ENCODE peak calls at places on chromosomes 2 and 18, in five cellular contexts. O, D, E, A and J are unnamed samples.

GRCh38 chr18:80046961-80047541 is 12.8 kb downstream of the RBFA start:
- DNase-seq in O (no peak), D (no peak), E (no peak), A (no peak), J (no peak)

GRCh38 chr2:18677280-18677679 is 87.9 kb upstream of the NT5C1B start:
- DNase-seq in O (no peak), D (no peak), E (no peak), A (no peak), J (no peak)

GRCh38 chr2:186950694-186951093 is 101.7 kb upstream of the ZSWIM2 start:
- DNase-seq in O (no peak), D (no peak), E (no peak), A (no peak), J (no peak)

GRCh38 chr2:148675708-148676107 is 31.2 kb downstream of the EPC2 start:
- DNase-seq in O (no peak), D (peak), E (peak), A (no peak), J (no peak)

GRCh38 chr2:104332733-104333132 is 521.2 kb upstream of the POU3F3 start:
- DNase-seq in O (no peak), D (no peak), E (no peak), A (no peak), J (peak)

GRCh38 chr18:79402209-79402576 is 6.5 kb downstream of the NFATC1 start:
- DNase-seq in O (no peak), D (no peak), E (no peak), A (no peak), J (no peak)

GRCh38 chr2:624096-624495 is 53.1 kb downstream of the TMEM18 start:
- DNase-seq in O (no peak), D (no peak), E (no peak), A (no peak), J (no peak)

GRCh38 chr2:98459776-98460175 is 15.1 kb downstream of the INPP4A start:
- DNase-seq in O (no peak), D (no peak), E (no peak), A (no peak), J (no peak)

GRCh38 chr18:70195852-70196434 is 9.5 kb downstream of the RTTN start:
- DNase-seq in O (no peak), D (peak), E (peak), A (no peak), J (peak)

GRCh38 chr2:64133828-64134227 is 10.4 kb downstream of the PELI1 start:
- DNase-seq in O (no peak), D (peak), E (no peak), A (no peak), J (no peak)

GRCh38 chr18:63317982-63318881 is 1.3 kb downstream of the BCL2 start:
- DNase-seq in O (no peak), D (no peak), E (no peak), A (peak), J (no peak)

GRCh38 chr2:171723724-171724683 is 36.7 kb downstream of the DYNC1I2 start:
- DNase-seq in O (no peak), D (peak), E (peak), A (no peak), J (no peak)

GRCh38 chr2:158973511-158973956 is 5.1 kb downstream of the TANC1 start:
- DNase-seq in O (no peak), D (peak), E (peak), A (no peak), J (no peak)

GRCh38 chr18:79519751-79520472 is 124.2 kb downstream of the NFATC1 start:
- DNase-seq in O (no peak), D (peak), E (peak), A (no peak), J (no peak)

GRCh38 chr2:60410458-60411146 is 142.9 kb downstream of the BCL11A start:
- DNase-seq in O (no peak), D (no peak), E (no peak), A (no peak), J (no peak)

GRCh38 chr2:156852681-156853080 is 404.8 kb upstream of the GALNT5 start:
- DNase-seq in O (no peak), D (no peak), E (no peak), A (no peak), J (no peak)

GRCh38 chr2:53407363-53408080 is 360.1 kb upstream of the CHAC2 start:
- DNase-seq in O (no peak), D (no peak), E (no peak), A (no peak), J (no peak)

DNA sequence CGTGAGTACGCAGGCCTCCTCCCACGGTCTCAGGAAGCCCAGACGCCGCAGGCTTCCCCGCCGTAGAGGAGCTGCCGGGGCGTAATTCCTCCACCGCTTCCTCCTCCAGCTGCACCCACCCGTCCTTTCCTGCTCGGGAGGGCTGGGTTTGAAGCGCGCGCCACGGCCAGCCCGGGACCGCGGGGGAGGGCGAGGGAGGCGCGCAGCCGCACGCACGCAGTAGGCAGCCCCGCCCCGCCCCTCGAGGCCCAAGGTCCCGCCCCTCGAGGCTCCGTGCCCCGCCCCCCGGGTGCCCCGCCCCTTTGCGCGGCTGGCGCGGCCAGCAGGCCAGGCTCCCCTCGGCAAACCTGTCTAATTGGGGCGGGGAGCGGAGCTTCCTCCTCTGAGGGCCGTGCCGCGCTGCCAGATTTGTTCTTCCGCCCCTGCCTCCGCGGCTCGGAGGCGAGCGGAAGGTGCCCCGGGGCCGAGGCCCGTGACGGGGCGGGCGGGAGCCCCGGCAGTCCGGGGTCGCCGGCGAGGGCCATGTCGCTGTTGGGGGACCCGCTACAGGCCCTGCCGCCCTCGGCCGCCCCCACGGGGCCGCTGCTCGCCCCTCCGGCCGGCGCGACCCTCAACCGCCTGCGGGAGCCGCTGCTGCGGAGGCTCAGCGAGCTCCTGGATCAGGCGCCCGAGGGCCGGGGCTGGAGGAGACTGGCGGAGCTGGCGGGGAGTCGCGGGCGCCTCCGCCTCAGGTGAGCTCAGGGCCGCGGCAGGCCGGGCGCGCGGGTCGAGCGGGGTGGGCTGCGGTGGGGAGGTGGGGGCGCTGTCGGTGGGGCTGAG is at the start of gene MALT1:
- DNase-seq in O (no peak), D (peak), E (peak), A (peak), J (peak)
- TF ChIP-seq CTCF in O (no peak), D (no peak), E (no peak), A (no peak), J (no peak)

GRCh38 chr2:119408221-119408619 is 23.4 kb upstream of the TMEM37 start:
- DNase-seq in O (no peak), D (no peak), E (no peak), A (peak), J (no peak)
- H3K4me3 ChIP-seq in O (no peak), D (no peak), E (no peak), A (no peak), J (no peak)

GRCh38 chr2:181430406-181431199 is 26.6 kb upstream of the ITGA4 start:
- DNase-seq in O (no peak), D (peak), E (peak), A (no peak), J (no peak)
- TF ChIP-seq CTCF in O (peak), D (peak), E (peak), A (no peak), J (peak)

DNA sequence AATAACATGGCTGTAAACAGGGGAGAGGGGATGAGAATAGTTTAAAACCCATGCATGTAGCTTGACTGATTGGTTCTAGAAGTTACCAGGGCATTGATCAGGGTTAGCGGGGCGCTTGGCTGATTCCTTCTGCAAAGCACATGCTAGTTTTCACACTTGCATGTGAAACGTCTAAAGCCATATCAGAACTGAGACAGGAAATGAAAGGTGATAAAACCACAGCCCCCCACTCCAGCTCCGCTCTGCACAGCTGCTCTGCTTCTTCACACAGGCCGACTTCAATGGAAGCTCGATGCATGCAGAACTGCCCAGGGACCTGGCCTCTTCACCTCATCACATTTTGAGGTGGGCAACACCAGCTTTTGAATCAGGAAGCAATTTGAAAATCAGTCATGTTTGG is 31.4 kb downstream of the HRH4 start:
- DNase-seq in O (no peak), D (no peak), E (no peak), A (no peak), J (no peak)
- H3K4me3 ChIP-seq in O (no peak), D (no peak), E (no peak), A (no peak), J (no peak)

GRCh38 chr2:165563468-165564225 is 94.1 kb downstream of the CSRNP3 start:
- DNase-seq in O (no peak), D (no peak), E (no peak), A (no peak), J (no peak)
- TF ChIP-seq CTCF in O (no peak), D (peak), E (peak), A (no peak), J (no peak)

DNA sequence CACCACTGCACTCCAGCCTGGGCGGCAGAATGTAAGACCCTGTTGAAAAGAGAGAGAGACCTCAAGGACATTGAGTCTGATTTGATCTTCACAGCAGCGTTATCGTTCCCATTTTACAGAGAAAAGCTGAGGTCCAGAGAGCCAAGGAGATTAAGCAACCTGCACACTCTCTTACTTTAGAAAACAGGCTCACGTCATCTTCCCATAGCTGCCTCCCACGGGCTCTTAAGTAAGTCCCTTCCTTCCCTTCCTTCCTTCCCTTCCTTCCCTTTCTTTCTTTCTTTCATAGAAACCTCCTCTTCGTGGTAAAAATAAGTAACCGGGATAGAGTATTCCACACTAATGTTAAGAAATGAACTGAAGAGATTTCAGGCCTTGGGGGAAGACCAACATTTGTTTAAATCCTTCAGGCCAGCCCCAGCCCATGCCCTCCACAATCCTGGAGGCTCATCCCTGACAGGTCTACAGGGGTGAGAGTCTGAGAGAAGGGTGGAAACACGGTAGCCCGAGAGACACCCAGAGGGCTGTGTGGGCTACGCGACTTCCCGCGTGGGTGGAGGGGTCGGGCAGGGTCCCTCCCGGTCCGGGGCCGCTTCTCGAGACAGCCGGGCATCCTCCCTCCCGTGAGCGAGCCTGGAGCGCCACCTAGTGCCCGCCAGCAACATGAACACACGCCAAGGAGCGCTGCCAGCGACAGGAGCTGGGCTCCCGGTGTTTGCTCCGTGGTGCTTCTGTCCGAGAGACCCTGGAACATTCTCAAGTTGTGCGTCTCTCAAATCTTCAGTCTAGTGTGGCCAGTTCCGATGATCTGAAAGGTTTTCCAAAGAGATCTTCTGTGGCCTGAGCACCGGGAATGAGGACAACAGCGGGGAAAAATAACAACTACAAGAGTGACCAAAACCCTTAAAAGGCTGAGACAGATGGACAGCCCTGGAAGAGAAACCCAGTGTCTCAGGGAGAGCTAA is 160.3 kb downstream of the INO80D start:
- DNase-seq in O (no peak), D (peak), E (peak), A (peak), J (peak)
- H3K4me3 ChIP-seq in O (peak), D (no peak), E (peak), A (no peak), J (peak)